ENCODE peak calls at places on chromosomes 7 and 10, in four cellular contexts. R, K, P and W are unnamed samples.

GRCh38 chr7:75813084-75813483 is 522 bp downstream of the CCL24 start:
- DNase-seq in R (no peak), K (no peak), P (no peak), W (no peak)

GRCh38 chr10:69089638-69090599 is 2.0 kb downstream of the SRGN start:
- DNase-seq in R (no peak), K (peak), P (no peak), W (peak)

GRCh38 chr10:78358406-78358805 is 324.7 kb downstream of the RPS24 start:
- DNase-seq in R (no peak), K (no peak), P (no peak), W (no peak)

GRCh38 chr10:88557659-88558058 is 25.5 kb downstream of the RNLS start:
- DNase-seq in R (no peak), K (no peak), P (no peak), W (no peak)

GRCh38 chr7:2101630-2102374 is 130.9 kb downstream of the MAD1L1 start:
- DNase-seq in R (no peak), K (no peak), P (no peak), W (no peak)

GRCh38 chr10:15324113-15324512 is 47.0 kb downstream of the FAM171A1 start:
- DNase-seq in R (no peak), K (no peak), P (no peak), W (no peak)

GRCh38 chr10:1625079-1625478 is 112.2 kb downstream of the ADARB2 start:
- DNase-seq in R (no peak), K (no peak), P (no peak), W (no peak)

GRCh38 chr7:104627516-104627915 is 299.1 kb downstream of the LHFPL3 start:
- DNase-seq in R (no peak), K (no peak), P (no peak), W (no peak)

GRCh38 chr10:110076559-110077318 is 69.0 kb downstream of the ADD3 start:
- DNase-seq in R (peak), K (peak), P (peak), W (peak)

GRCh38 chr10:99560277-99561126 is 27.8 kb downstream of the NKX2-3 start:
- DNase-seq in R (peak), K (peak), P (peak), W (no peak)

GRCh38 chr7:106947244-106947728 is 82.2 kb downstream of the PIK3CG start:
- DNase-seq in R (peak), K (peak), P (peak), W (no peak)

GRCh38 chr7:106957766-106958165 is 86.7 kb upstream of the PRKAR2B start:
- DNase-seq in R (no peak), K (no peak), P (no peak), W (no peak)

GRCh38 chr7:106952175-106952657 is 87.1 kb downstream of the PIK3CG start:
- DNase-seq in R (no peak), K (peak), P (no peak), W (no peak)

DNA sequence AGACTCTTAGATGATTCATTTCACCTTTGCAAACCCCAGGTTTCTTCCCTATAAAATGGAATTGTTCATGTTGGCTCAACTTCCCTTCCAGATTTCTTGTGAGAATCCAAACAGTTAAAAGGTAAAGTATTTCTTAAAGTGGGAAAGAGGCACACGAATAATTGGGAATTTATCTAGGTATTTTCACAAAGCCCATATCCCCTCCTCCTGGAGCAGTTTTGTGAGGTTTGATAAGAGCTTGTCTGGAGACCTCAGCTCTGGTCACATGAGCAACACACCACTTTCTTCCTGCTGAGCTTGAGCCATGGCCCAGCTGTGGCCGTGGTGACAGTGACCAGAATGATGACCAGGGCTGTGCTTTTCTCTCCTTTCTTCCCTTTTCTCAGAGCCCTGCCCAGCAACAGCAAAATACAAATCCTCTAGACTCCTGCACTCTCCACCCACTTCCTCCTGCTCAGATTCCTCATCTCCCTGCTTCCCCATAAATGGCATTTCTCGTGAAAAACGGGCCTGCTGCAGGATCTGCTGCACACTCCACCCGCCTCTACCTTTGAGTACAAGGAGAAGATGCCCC is 87.7 kb downstream of the PIK3CG start:
- DNase-seq in R (no peak), K (peak), P (no peak), W (no peak)
- TF ChIP-seq REST in R (no peak), K (no peak), P (no peak), W (no peak)

GRCh38 chr7:133529861-133530260 is 277.0 kb downstream of the EXOC4 start:
- DNase-seq in R (no peak), K (no peak), P (no peak), W (no peak)
- TF ChIP-seq ESRRA in R (no peak), K (no peak), P (no peak), W (no peak)

DNA sequence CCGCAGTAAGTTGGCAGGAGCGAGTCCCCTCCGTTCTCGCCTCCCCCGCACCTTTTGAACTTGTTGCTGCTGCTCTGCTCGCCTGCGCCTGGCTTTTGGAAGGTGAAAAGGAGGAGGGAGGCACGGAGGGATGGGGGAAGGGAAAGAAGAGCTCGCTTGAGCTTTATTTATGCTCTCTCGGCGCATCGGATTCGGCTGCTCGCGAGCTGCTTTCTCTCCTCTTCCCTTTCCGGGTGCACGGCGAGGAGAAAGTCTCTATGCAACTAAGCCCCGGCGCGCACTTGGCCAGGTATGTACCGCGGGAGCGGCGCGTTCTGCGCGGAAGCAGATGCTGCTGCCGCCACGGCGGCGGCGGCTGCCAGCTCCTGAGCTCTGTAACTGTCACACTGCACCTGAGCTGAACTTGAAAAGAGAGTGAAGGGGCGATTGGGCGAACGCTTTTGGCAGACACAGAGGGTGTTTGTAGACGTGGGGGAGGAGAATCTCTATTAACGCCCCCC is 551 bp downstream of the KCND2 start:
- DNase-seq in R (peak), K (no peak), P (peak), W (peak)
- TF ChIP-seq REST in R (no peak), K (no peak), P (no peak), W (no peak)

GRCh38 chr7:90560730-90561129 is 35.4 kb upstream of the CDK14 start:
- DNase-seq in R (no peak), K (no peak), P (no peak), W (no peak)
- TF ChIP-seq ESRRA in R (no peak), K (no peak), P (no peak), W (no peak)

GRCh38 chr7:5424689-5425506 is 1.3 kb upstream of the TNRC18 start:
- DNase-seq in R (no peak), K (no peak), P (peak), W (no peak)

GRCh38 chr7:5426226-5426475 is 2.5 kb upstream of the TNRC18 start:
- DNase-seq in R (no peak), K (no peak), P (no peak), W (no peak)

GRCh38 chr7:5423844-5424688 is 432 bp upstream of the TNRC18 start:
- DNase-seq in R (peak), K (peak), P (peak), W (no peak)

GRCh38 chr7:5423272-5423843 is at the start of gene TNRC18:
- DNase-seq in R (no peak), K (peak), P (no peak), W (no peak)

GRCh38 chr7:5425507-5426225 is 2.0 kb upstream of the TNRC18 start:
- DNase-seq in R (peak), K (peak), P (peak), W (no peak)
- TF ChIP-seq REST in R (no peak), K (peak), P (no peak), W (no peak)